ENCODE peak calls at places on chromosomes 11 and 22, in six cellular contexts. P is ovary; T is fibroblast of lung; G is H1; O is effector memory CD4-positive, alpha-beta T cell; Z is uterus. W is an unnamed sample.

GRCh38 chr11:45181595-45182550 is 35.4 kb downstream of the PRDM11 start:
- DNase-seq in P (no peak), T (no peak), G (no peak), O (no peak), Z (no peak), W (no peak)

GRCh38 chr11:108807262-108807661 is 142.4 kb downstream of the DDX10 start:
- DNase-seq in P (no peak), T (no peak), G (no peak), O (no peak), Z (no peak), W (no peak)

GRCh38 chr11:96107143-96107829 is 183.4 kb upstream of the MTMR2 start:
- DNase-seq in P (no peak), T (no peak), G (no peak), O (no peak), Z (no peak), W (no peak)

GRCh38 chr22:45887202-45888131 is 89.5 kb downstream of the WNT7B start:
- DNase-seq in P (no peak), T (no peak), G (no peak), O (no peak), Z (peak), W (no peak)

GRCh38 chr11:7501894-7502293 is 11.9 kb upstream of the PPFIBP2 start:
- DNase-seq in P (no peak), T (no peak), G (no peak), O (no peak), Z (no peak), W (no peak)

GRCh38 chr22:16953206-16954059 is 54.6 kb downstream of the GAB4 start:
- DNase-seq in P (no peak), T (no peak), G (no peak), O (no peak), Z (no peak), W (no peak)

GRCh38 chr11:66846671-66847091 is 3.4 kb downstream of the RCE1 start:
- DNase-seq in P (no peak), T (no peak), G (no peak), O (no peak), Z (no peak), W (no peak)

GRCh38 chr11:111555255-111555654 is 14.7 kb downstream of the LAYN start:
- DNase-seq in P (no peak), T (no peak), G (no peak), O (no peak), Z (no peak), W (no peak)

GRCh38 chr11:6586434-6587359 is 16.7 kb downstream of the RRP8 start:
- DNase-seq in P (no peak), T (no peak), G (peak), O (no peak), Z (no peak), W (no peak)

GRCh38 chr11:57901278-57901677 is 122.4 kb upstream of the OR9Q1 start:
- DNase-seq in P (no peak), T (no peak), G (no peak), O (no peak), Z (no peak), W (no peak)

GRCh38 chr11:44980533-44981427 is 30.1 kb upstream of the TP53I11 start:
- DNase-seq in P (no peak), T (no peak), G (no peak), O (no peak), Z (no peak), W (no peak)

GRCh38 chr11:92423635-92424034 is 199.0 kb downstream of the FAT3 start:
- DNase-seq in P (no peak), T (no peak), G (no peak), O (no peak), Z (no peak), W (no peak)

GRCh38 chr22:49793871-49794270 is 33.8 kb downstream of the BRD1 start:
- DNase-seq in P (no peak), T (no peak), G (no peak), O (no peak), Z (no peak), W (no peak)

GRCh38 chr11:35192347-35192746 is 53.4 kb downstream of the CD44 start:
- DNase-seq in P (no peak), T (peak), G (no peak), O (no peak), Z (peak), W (no peak)

GRCh38 chr11:35193767-35194166 is 54.8 kb downstream of the CD44 start:
- DNase-seq in P (no peak), T (no peak), G (no peak), O (no peak), Z (no peak), W (no peak)

GRCh38 chr11:35187996-35188395 is 49.0 kb downstream of the CD44 start:
- DNase-seq in P (no peak), T (no peak), G (no peak), O (no peak), Z (no peak), W (no peak)

GRCh38 chr11:35185696-35186095 is 46.7 kb downstream of the CD44 start:
- DNase-seq in P (no peak), T (no peak), G (no peak), O (no peak), Z (no peak), W (no peak)

GRCh38 chr11:35190804-35191348 is 51.9 kb downstream of the CD44 start:
- DNase-seq in P (peak), T (peak), G (no peak), O (no peak), Z (no peak), W (no peak)
- H3K27ac ChIP-seq in P (no peak), T (peak), G (no peak), O (no peak), Z (peak), W (no peak)

GRCh38 chr11:27410301-27410700 is 47.3 kb upstream of the CCDC34 start:
- DNase-seq in P (no peak), T (peak), G (no peak), O (no peak), Z (no peak), W (no peak)

GRCh38 chr11:27411330-27411729 is 48.3 kb upstream of the CCDC34 start:
- DNase-seq in P (no peak), T (no peak), G (no peak), O (no peak), Z (no peak), W (no peak)

GRCh38 chr11:27414644-27415043 is 51.6 kb upstream of the CCDC34 start:
- DNase-seq in P (no peak), T (no peak), G (no peak), O (no peak), Z (no peak), W (no peak)

GRCh38 chr11:27412192-27412691 is 49.2 kb upstream of the CCDC34 start:
- DNase-seq in P (no peak), T (no peak), G (no peak), O (no peak), Z (no peak), W (no peak)

GRCh38 chr11:27413218-27413617 is 50.2 kb upstream of the CCDC34 start:
- DNase-seq in P (no peak), T (no peak), G (no peak), O (no peak), Z (no peak), W (no peak)
- H3K27ac ChIP-seq in P (no peak), T (no peak), G (no peak), O (no peak), Z (no peak), W (no peak)

GRCh38 chr11:121950160-121950559 is 165.9 kb downstream of the BLID start:
- DNase-seq in P (no peak), T (no peak), G (no peak), O (no peak), Z (no peak), W (peak)

DNA sequence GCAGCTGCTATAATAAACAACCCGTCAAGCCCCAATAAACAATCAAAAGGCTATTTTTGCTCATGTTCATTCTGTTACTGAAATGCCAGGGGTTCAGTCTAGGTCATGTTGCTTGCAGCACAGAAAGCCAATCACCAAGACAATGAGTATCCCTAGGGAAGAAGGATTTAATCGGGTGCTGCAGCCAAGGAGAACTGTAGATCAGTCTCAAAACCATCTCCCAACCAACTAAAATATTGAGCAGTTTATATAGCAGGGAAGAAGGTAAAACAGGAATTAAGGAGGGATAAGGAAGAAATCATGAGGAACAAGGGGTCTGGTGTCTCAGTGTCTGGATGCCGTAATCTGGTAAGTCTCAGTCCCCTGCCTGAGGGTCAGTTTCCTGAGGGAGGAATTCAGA is 169.5 kb downstream of the BLID start:
- DNase-seq in P (no peak), T (no peak), G (no peak), O (no peak), Z (no peak), W (no peak)
- H3K27ac ChIP-seq in P (no peak), T (no peak), G (no peak), O (no peak), Z (no peak), W (no peak)

DNA sequence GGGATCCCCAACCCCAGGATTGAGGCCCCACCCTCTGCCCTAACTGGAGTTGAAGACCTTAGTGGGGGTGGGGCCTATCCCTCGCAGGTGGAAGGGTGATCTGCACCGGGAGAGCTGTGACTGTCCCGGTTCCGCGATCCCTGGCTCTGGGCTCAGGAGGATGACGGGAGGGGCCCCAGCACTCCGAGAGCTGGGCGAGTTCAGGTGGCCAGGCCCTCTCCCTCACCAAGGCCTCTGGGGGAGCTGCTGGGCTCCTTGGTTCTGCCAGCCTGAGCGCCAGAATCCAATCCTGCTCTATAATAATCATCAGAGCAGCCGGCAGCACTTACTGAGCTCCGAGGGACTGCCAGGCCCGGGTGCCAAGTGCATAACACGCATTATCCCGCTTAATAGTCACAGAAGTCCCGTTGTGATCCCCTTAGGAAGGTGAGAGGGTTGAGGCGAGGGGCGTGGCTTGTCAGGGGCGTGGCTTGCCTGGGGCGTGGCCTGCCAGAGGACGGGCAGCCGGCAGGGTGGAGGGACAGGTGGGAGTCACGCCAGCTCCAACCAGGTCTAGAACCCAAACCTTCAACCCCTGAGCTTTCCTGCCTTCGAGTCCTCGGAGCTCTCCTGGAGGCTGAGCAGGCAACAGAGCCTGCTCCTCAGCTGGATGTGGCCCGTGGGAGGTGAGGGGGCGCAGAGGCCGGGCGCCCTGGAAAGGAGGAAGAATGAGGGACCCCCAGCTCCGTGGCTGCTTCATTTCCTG is 7.2 kb upstream of the SYT7 start:
- DNase-seq in P (peak), T (no peak), G (peak), O (peak), Z (peak), W (no peak)
- H3K27ac ChIP-seq in P (no peak), T (no peak), G (no peak), O (no peak), Z (peak), W (peak)

DNA sequence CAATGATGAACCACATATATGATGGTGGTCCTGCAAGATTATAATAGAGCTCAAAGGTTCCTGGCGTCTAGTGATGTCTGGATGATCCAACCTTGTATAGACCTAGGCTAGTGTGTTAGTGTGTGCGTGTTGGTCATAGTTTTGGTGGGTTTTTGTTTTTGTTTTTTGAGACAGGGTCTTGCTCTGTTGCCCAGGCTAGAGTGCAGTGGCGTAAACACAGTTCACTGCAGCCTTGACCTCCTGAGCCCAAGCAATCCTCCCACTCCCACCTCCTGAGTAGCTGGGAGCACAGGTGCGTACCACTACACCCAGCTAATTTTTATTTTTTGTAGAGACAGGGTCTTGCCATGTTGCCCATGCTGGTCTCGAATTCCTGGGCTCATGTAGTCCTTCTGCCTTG is 9.4 kb downstream of the CASTOR1 start:
- DNase-seq in P (no peak), T (no peak), G (no peak), O (no peak), Z (no peak), W (no peak)
- H3K27ac ChIP-seq in P (no peak), T (no peak), G (no peak), O (no peak), Z (no peak), W (no peak)

GRCh38 chr11:12399355-12399754 is 22.0 kb downstream of the PARVA start:
- DNase-seq in P (no peak), T (peak), G (no peak), O (no peak), Z (no peak), W (no peak)
- H3K27ac ChIP-seq in P (no peak), T (no peak), G (no peak), O (no peak), Z (peak), W (no peak)

DNA sequence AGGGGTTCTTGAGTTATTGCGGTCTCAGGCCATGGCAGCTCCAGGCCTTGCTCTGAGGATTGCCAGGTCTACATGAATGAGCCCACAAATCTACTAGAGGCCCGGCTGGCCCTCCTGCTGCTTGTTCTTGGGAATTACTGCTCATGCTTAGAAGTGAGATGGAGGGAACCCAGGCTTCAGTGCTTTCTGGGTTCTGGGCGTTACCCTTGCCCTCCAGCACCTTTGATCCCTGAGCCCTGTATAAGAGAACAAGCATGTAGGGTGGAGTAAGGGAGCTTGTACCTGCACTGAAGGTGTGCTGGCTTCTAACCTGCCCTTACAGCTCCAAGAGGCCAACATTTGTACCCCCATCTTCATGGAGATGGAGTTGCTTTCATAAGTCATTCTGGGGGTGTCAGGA is 4.0 kb downstream of the NAA40 start:
- DNase-seq in P (no peak), T (no peak), G (no peak), O (no peak), Z (no peak), W (no peak)
- H3K27ac ChIP-seq in P (no peak), T (no peak), G (no peak), O (no peak), Z (no peak), W (no peak)

GRCh38 chr11:93541884-93542752 is 1.1 kb downstream of the SMCO4 start:
- DNase-seq in P (peak), T (peak), G (no peak), O (peak), Z (peak), W (no peak)
- H3K27ac ChIP-seq in P (peak), T (no peak), G (peak), O (peak), Z (peak), W (peak)

DNA sequence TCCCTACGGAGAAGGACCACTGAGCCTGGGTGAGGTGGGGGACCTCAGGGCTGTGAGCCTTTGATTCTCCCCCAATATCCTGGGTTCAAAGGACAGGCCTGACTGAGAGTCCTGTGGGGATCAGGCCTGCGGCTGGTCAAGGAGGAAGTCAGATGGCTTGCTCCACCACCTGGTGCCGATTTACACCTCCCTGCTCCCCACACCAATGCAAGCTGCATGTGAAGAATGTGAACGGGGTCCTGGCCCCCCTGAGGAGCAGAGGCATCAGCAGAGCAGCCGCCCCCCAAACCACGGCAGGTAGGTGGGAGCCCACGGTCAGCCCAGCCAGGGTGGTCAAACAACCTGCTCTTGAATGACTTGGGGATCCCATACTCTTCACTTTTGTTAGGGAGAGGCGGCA is 6.7 kb downstream of the ADAMTS8 start:
- DNase-seq in P (no peak), T (no peak), G (no peak), O (no peak), Z (no peak), W (no peak)
- H3K27ac ChIP-seq in P (no peak), T (no peak), G (no peak), O (no peak), Z (no peak), W (no peak)

W was measured in gastrocnemius medialis.